ENCODE peak calls at places on chromosomes 16 and 17, in nine cellular contexts. B is renal cortical epithelial cell; F is EL; S is transverse colon; N is Kasumi-1; U is NCI-H1436; J is pons; P is HFF-Myc; A is activated effector memory CD4-positive, alpha-beta T cell treated with anti-CD3 and anti-CD28 coated beads, Interleukin-2, amount 50 U/mL, for 16 hours. Y is an unnamed sample.

GRCh38 chr17:76459674-76460073 is 6.7 kb upstream of the UBE2O start:
- DNase-seq in B (no peak), F (no peak), S (no peak), N (no peak), U (no peak), J (no peak), P (no peak), A (no peak), Y (no peak)

GRCh38 chr16:49631521-49632041 is 224.3 kb downstream of the ZNF423 start:
- DNase-seq in B (no peak), F (peak), S (no peak), N (no peak), U (no peak), J (no peak), P (no peak), A (no peak), Y (no peak)

GRCh38 chr17:46772879-46773620 is 45.4 kb downstream of the WNT3 start:
- DNase-seq in B (no peak), F (no peak), S (no peak), N (peak), U (no peak), J (no peak), P (no peak), A (peak), Y (no peak)

GRCh38 chr17:76191891-76192290 is 48.4 kb downstream of the RNF157 start:
- DNase-seq in B (no peak), F (no peak), S (no peak), N (no peak), U (no peak), J (no peak), P (no peak), A (peak), Y (no peak)

GRCh38 chr17:82031885-82032627 is 578 bp downstream of the RAC3 start:
- DNase-seq in B (no peak), F (no peak), S (peak), N (no peak), U (peak), J (no peak), P (no peak), A (peak), Y (no peak)

GRCh38 chr17:40139566-40140058 is 725 bp upstream of the CASC3 start:
- DNase-seq in B (no peak), F (no peak), S (peak), N (no peak), U (no peak), J (no peak), P (no peak), A (no peak), Y (no peak)

GRCh38 chr17:34499576-34499975 is 79.8 kb upstream of the TMEM132E start:
- DNase-seq in B (peak), F (peak), S (no peak), N (peak), U (no peak), J (no peak), P (peak), A (no peak), Y (no peak)

GRCh38 chr17:56809820-56810179 is 23.9 kb downstream of the C17orf67 start:
- DNase-seq in B (no peak), F (no peak), S (no peak), N (no peak), U (no peak), J (no peak), P (no peak), A (no peak), Y (no peak)

GRCh38 chr17:77087650-77088454 is 52.9 kb upstream of the SEC14L1 start:
- DNase-seq in B (no peak), F (no peak), S (no peak), N (no peak), U (no peak), J (no peak), P (no peak), A (no peak), Y (no peak)

GRCh38 chr17:73427198-73427597 is 115.4 kb upstream of the CDC42EP4 start:
- DNase-seq in B (no peak), F (no peak), S (no peak), N (no peak), U (no peak), J (no peak), P (no peak), A (no peak), Y (no peak)

GRCh38 chr16:77043076-77043475 is 147.9 kb upstream of the MON1B start:
- DNase-seq in B (peak), F (no peak), S (no peak), N (no peak), U (peak), J (peak), P (peak), A (no peak), Y (no peak)

GRCh38 chr17:16463341-16464000 is 28.5 kb downstream of the LRRC75A start:
- DNase-seq in B (no peak), F (peak), S (peak), N (no peak), U (no peak), J (no peak), P (no peak), A (no peak), Y (peak)

GRCh38 chr16:75559564-75560372 is 3.7 kb upstream of the TMEM231 start:
- DNase-seq in B (peak), F (peak), S (no peak), N (no peak), U (no peak), J (no peak), P (peak), A (no peak), Y (no peak)

GRCh38 chr17:48542114-48542955 is 2.6 kb downstream of the HOXB2 start:
- DNase-seq in B (no peak), F (no peak), S (no peak), N (no peak), U (no peak), J (no peak), P (no peak), A (peak), Y (no peak)

GRCh38 chr17:81221371-81221841 is 1.4 kb downstream of the CEP131 start:
- DNase-seq in B (no peak), F (no peak), S (no peak), N (no peak), U (no peak), J (no peak), P (no peak), A (no peak), Y (no peak)

GRCh38 chr16:74321356-74321755 is 24.7 kb downstream of the PSMD7 start:
- DNase-seq in B (no peak), F (no peak), S (no peak), N (no peak), U (no peak), J (no peak), P (no peak), A (no peak), Y (no peak)

GRCh38 chr16:48295493-48296281 is 48.3 kb upstream of the ABCC11 start:
- DNase-seq in B (no peak), F (no peak), S (no peak), N (no peak), U (no peak), J (no peak), P (no peak), A (no peak), Y (no peak)

GRCh38 chr17:34171245-34171818 is 83.8 kb upstream of the CCL2 start:
- DNase-seq in B (peak), F (peak), S (peak), N (peak), U (no peak), J (peak), P (peak), A (peak), Y (peak)

GRCh38 chr16:31331141-31331764 is 23.7 kb upstream of the ITGAX start:
- DNase-seq in B (no peak), F (no peak), S (no peak), N (no peak), U (no peak), J (no peak), P (no peak), A (peak), Y (no peak)

GRCh38 chr16:13335894-13336293 is 434.5 kb downstream of the SHISA9 start:
- DNase-seq in B (no peak), F (no peak), S (no peak), N (no peak), U (no peak), J (no peak), P (no peak), A (no peak), Y (no peak)

GRCh38 chr17:68020451-68020779 is 15.1 kb upstream of the KPNA2 start:
- DNase-seq in B (no peak), F (no peak), S (no peak), N (no peak), U (no peak), J (peak), P (no peak), A (no peak), Y (no peak)

GRCh38 chr16:30741461-30741914 is 6.7 kb upstream of the PHKG2 start:
- DNase-seq in B (peak), F (peak), S (peak), N (no peak), U (no peak), J (no peak), P (peak), A (no peak), Y (no peak)

GRCh38 chr16:6363891-6364607 is 968.6 kb upstream of the RBFOX1 start:
- DNase-seq in B (no peak), F (no peak), S (no peak), N (no peak), U (no peak), J (no peak), P (no peak), A (no peak), Y (no peak)

GRCh38 chr17:55238931-55239297 is 25.8 kb upstream of the HLF start:
- DNase-seq in B (peak), F (no peak), S (no peak), N (peak), U (peak), J (peak), P (no peak), A (peak), Y (peak)

GRCh38 chr17:8001976-8002645 is at the start of gene GUCY2D:
- DNase-seq in B (no peak), F (no peak), S (peak), N (no peak), U (no peak), J (peak), P (no peak), A (no peak), Y (no peak)

GRCh38 chr17:1715803-1716075 is 5.6 kb upstream of the TLCD2 start:
- DNase-seq in B (no peak), F (no peak), S (no peak), N (no peak), U (no peak), J (no peak), P (no peak), A (no peak), Y (no peak)

GRCh38 chr17:43125133-43125966 is at the start of gene BRCA1:
- DNase-seq in B (peak), F (peak), S (peak), N (peak), U (peak), J (peak), P (peak), A (peak), Y (peak)

GRCh38 chr16:83409347-83409746 is 398.4 kb upstream of the HSBP1 start:
- DNase-seq in B (no peak), F (no peak), S (no peak), N (no peak), U (no peak), J (no peak), P (no peak), A (no peak), Y (no peak)

GRCh38 chr17:7220593-7221280 is 999 bp downstream of the ACADVL start:
- DNase-seq in B (peak), F (peak), S (peak), N (peak), U (no peak), J (no peak), P (no peak), A (peak), Y (no peak)

Y was measured in heart right ventricle.